ENCODE peak calls at places on chromosomes 5 and 9, in six cellular contexts. N is NB4, T is cardiac muscle cell, Q is KG1, I is brain microvascular endothelial cell, E is T follicular helper cell. A is an unnamed sample.

GRCh38 chr5:10479226-10479721 is 37.6 kb downstream of the ROPN1L start:
- DNase-seq in T (peak), Q (no peak), N (no peak), E (no peak), I (peak), A (no peak)

GRCh38 chr5:154394328-154394727 is 51.5 kb upstream of the SAP30L start:
- DNase-seq in T (no peak), I (no peak), N (no peak), E (no peak), Q (no peak), A (no peak)

GRCh38 chr9:120507936-120508510 is 71.9 kb downstream of the CDK5RAP2 start:
- DNase-seq in E (no peak), Q (no peak), N (no peak), T (no peak), I (no peak), A (no peak)

GRCh38 chr5:154308457-154309360 is 118.2 kb downstream of the GALNT10 start:
- DNase-seq in E (no peak), T (peak), I (peak), Q (no peak), N (no peak), A (no peak)

GRCh38 chr9:129474740-129475404 is 146.0 kb downstream of the C9orf50 start:
- DNase-seq in E (no peak), N (no peak), Q (no peak), T (no peak), I (no peak), A (no peak)

GRCh38 chr9:112809351-112809848 is 58.8 kb downstream of the SNX30 start:
- DNase-seq in I (no peak), Q (no peak), E (no peak), T (no peak), N (peak), A (no peak)

GRCh38 chr5:163379298-163380155 is 57.9 kb upstream of the CCNG1 start:
- DNase-seq in I (peak), Q (no peak), E (no peak), T (peak), N (peak), A (no peak)

GRCh38 chr9:109518621-109519335 is 20.7 kb upstream of the PTPN3 start:
- DNase-seq in I (no peak), Q (no peak), N (peak), E (no peak), T (no peak), A (no peak)

GRCh38 chr5:19554524-19554923 is 433.5 kb downstream of the CDH18 start:
- DNase-seq in N (no peak), T (no peak), E (no peak), I (no peak), Q (no peak), A (no peak)

GRCh38 chr9:132644251-132644650 is 25.5 kb downstream of the DDX31 start:
- DNase-seq in E (no peak), Q (no peak), T (no peak), I (no peak), N (peak), A (no peak)

GRCh38 chr9:7965091-7965490 is 165.5 kb upstream of the DMAC1 start:
- DNase-seq in E (no peak), Q (no peak), I (no peak), N (no peak), T (no peak), A (no peak)

A was measured in NT2/D1.